ENCODE peak calls at places on chromosomes 4 and X, in six cellular contexts. J is transverse colon; Y is EH; F is naive thymus-derived CD8-positive, alpha-beta T cell; Z is thyroid gland; T is astrocyte of the cerebellum. E is an unnamed sample.

GRCh38 chrX:130084651-130085237 is 25.6 kb downstream of the ELF4 start:
- DNase-seq in F (no peak), Y (no peak), T (no peak), Z (no peak), J (no peak), E (peak)

GRCh38 chr4:2408401-2408958 is 10.0 kb downstream of the ZFYVE28 start:
- DNase-seq in J (peak), Z (no peak), T (no peak), Y (no peak), F (no peak), E (no peak)

GRCh38 chr4:181517521-181517920 is 725.7 kb upstream of the TENM3 start:
- DNase-seq in Z (no peak), T (no peak), J (no peak), F (no peak), Y (no peak), E (no peak)

GRCh38 chr4:83074086-83074704 is 39.2 kb downstream of the COPS4 start:
- DNase-seq in J (peak), Z (peak), F (no peak), Y (peak), T (peak), E (peak)

GRCh38 chr4:119315036-119315435 is 6.9 kb downstream of the FABP2 start:
- DNase-seq in J (no peak), F (no peak), Z (no peak), T (no peak), Y (peak), E (no peak)

GRCh38 chr4:6221851-6222760 is 21.8 kb upstream of the JAKMIP1 start:
- DNase-seq in T (no peak), Z (peak), F (no peak), J (peak), Y (no peak), E (no peak)

GRCh38 chr4:98516441-98517323 is 141.7 kb downstream of the TSPAN5 start:
- DNase-seq in Y (peak), Z (no peak), J (no peak), F (no peak), T (no peak), E (no peak)

GRCh38 chr4:145099653-145100052 is 1.5 kb downstream of the ABCE1 start:
- DNase-seq in Z (no peak), T (no peak), J (no peak), Y (peak), F (no peak), E (peak)

GRCh38 chr4:154314248-154314647 is 177.4 kb downstream of the DCHS2 start:
- DNase-seq in T (peak), Z (no peak), Y (peak), J (no peak), F (no peak), E (no peak)

GRCh38 chr4:121898150-121898549 is 27.9 kb upstream of the BBS7 start:
- DNase-seq in F (no peak), Y (no peak), Z (no peak), T (no peak), J (peak), E (no peak)

GRCh38 chr4:78057135-78057599 is at the start of gene FRAS1:
- DNase-seq in F (peak), Z (peak), T (no peak), Y (peak), J (peak), E (peak)

GRCh38 chr4:144820706-144821105 is 174.8 kb downstream of the HHIP start:
- DNase-seq in T (peak), Z (no peak), J (no peak), F (no peak), Y (peak), E (no peak)

GRCh38 chr4:7199129-7199725 is 6.9 kb downstream of the SORCS2 start:
- DNase-seq in Z (no peak), T (no peak), Y (no peak), J (no peak), F (no peak), E (no peak)

GRCh38 chr4:153141238-153141637 is 63.0 kb upstream of the TRIM2 start:
- DNase-seq in F (no peak), T (no peak), Z (no peak), Y (no peak), J (no peak), E (no peak)

GRCh38 chr4:54185380-54185779 is 43.7 kb upstream of the PDGFRA start:
- DNase-seq in F (no peak), J (no peak), Y (no peak), T (no peak), Z (no peak), E (no peak)

GRCh38 chrX:43655961-43656494 is at the start of gene MAOA:
- DNase-seq in Z (peak), F (peak), J (peak), Y (no peak), T (no peak), E (no peak)

GRCh38 chr4:25351777-25352421 is 25.2 kb upstream of the ANAPC4 start:
- DNase-seq in Z (no peak), T (no peak), Y (peak), F (no peak), J (no peak), E (no peak)

GRCh38 chr4:113561092-113561491 is 200.4 kb downstream of the CAMK2D start:
- DNase-seq in Z (no peak), T (no peak), F (no peak), Y (no peak), J (no peak), E (no peak)

GRCh38 chrX:56994375-56995270 is 718 bp downstream of the SPIN3 start:
- DNase-seq in J (no peak), Z (no peak), T (no peak), Y (no peak), F (no peak), E (no peak)

GRCh38 chrX:96692454-96692853 is 7.8 kb downstream of the DIAPH2 start:
- DNase-seq in Z (no peak), Y (no peak), J (no peak), F (no peak), T (no peak), E (no peak)

GRCh38 chr4:186755550-186756519 is 32.2 kb upstream of the FAT1 start:
- DNase-seq in Y (peak), T (no peak), J (peak), Z (no peak), F (no peak), E (no peak)

GRCh38 chrX:153564047-153564606 is 34.8 kb downstream of the CCNQ start:
- DNase-seq in Z (no peak), Y (no peak), T (no peak), F (no peak), J (no peak), E (no peak)

GRCh38 chr4:89939994-89940393 is 45.3 kb downstream of the MMRN1 start:
- DNase-seq in Y (no peak), Z (peak), T (peak), F (no peak), J (no peak), E (no peak)

GRCh38 chrX:139079789-139080188 is 368.3 kb upstream of the FGF13 start:
- DNase-seq in Z (no peak), T (no peak), J (no peak), Y (no peak), F (no peak), E (no peak)

GRCh38 chr4:86942185-86942666 is 7.4 kb downstream of the AFF1 start:
- DNase-seq in Z (no peak), T (no peak), Y (peak), F (no peak), J (no peak), E (no peak)

GRCh38 chrX:42495139-42495538 is 282.8 kb downstream of the PPP1R2C start:
- DNase-seq in F (no peak), J (no peak), Z (peak), T (no peak), Y (no peak), E (no peak)

E was measured in naive B cell.